ENCODE peak calls at places on chromosomes 6 and 20, in seven cellular contexts. H, T, B, X, D, R and N are unnamed samples.

GRCh38 chr20:47303736-47304135 is 52.8 kb downstream of the ZMYND8 start:
- DNase-seq in H (no peak), T (no peak), B (no peak), X (no peak), D (no peak), R (no peak), N (no peak)

GRCh38 chr20:19308151-19308550 is 95.7 kb downstream of the SLC24A3 start:
- DNase-seq in H (no peak), T (no peak), B (no peak), X (no peak), D (no peak), R (no peak), N (no peak)

GRCh38 chr6:157689875-157690274 is 133.2 kb upstream of the SNX9 start:
- DNase-seq in H (no peak), T (no peak), B (no peak), X (no peak), D (no peak), R (no peak), N (no peak)

GRCh38 chr6:28215425-28215824 is 9.7 kb upstream of the ZSCAN9 start:
- DNase-seq in H (no peak), T (no peak), B (no peak), X (peak), D (no peak), R (no peak), N (peak)

GRCh38 chr6:56958481-56958880 is 3.6 kb downstream of the BEND6 start:
- DNase-seq in H (no peak), T (peak), B (no peak), X (no peak), D (no peak), R (no peak), N (no peak)

GRCh38 chr6:118660218-118660569 is 8.8 kb upstream of the CEP85L start:
- DNase-seq in H (no peak), T (no peak), B (no peak), X (peak), D (peak), R (no peak), N (no peak)

GRCh38 chr6:95649451-95649850 is 72.1 kb downstream of the MANEA start:
- DNase-seq in H (no peak), T (no peak), B (no peak), X (no peak), D (no peak), R (no peak), N (no peak)

GRCh38 chr6:47306887-47307286 is 2.8 kb downstream of the TNFRSF21 start:
- DNase-seq in H (no peak), T (peak), B (no peak), X (peak), D (no peak), R (no peak), N (peak)

GRCh38 chr6:13615802-13616140 is 636 bp downstream of the NOL7 start:
- DNase-seq in H (peak), T (peak), B (peak), X (peak), D (peak), R (no peak), N (peak)

GRCh38 chr20:59010995-59011873 is 4.2 kb upstream of the CTSZ start:
- DNase-seq in H (no peak), T (peak), B (no peak), X (peak), D (no peak), R (peak), N (peak)

GRCh38 chr20:43583982-43584432 is 6.7 kb upstream of the IFT52 start:
- DNase-seq in H (peak), T (peak), B (peak), X (peak), D (no peak), R (peak), N (peak)

GRCh38 chr20:61066541-61066940 is 185.5 kb upstream of the CDH4 start:
- DNase-seq in H (no peak), T (no peak), B (no peak), X (no peak), D (no peak), R (no peak), N (no peak)

GRCh38 chr6:46876126-46876525 is 45.6 kb downstream of the ADGRF5 start:
- DNase-seq in H (no peak), T (peak), B (no peak), X (peak), D (no peak), R (peak), N (peak)

GRCh38 chr6:121666809-121667208 is 231.4 kb downstream of the GJA1 start:
- DNase-seq in H (no peak), T (peak), B (no peak), X (peak), D (no peak), R (peak), N (peak)

GRCh38 chr6:145875496-145876244 is 61.1 kb upstream of the FBXO30 start:
- DNase-seq in H (no peak), T (peak), B (no peak), X (peak), D (no peak), R (no peak), N (no peak)

GRCh38 chr20:63652192-63652980 is 838 bp downstream of the STMN3 start:
- DNase-seq in H (peak), T (peak), B (no peak), X (peak), D (no peak), R (no peak), N (no peak)

GRCh38 chr6:41697902-41698349 is 37.5 kb downstream of the TFEB start:
- DNase-seq in H (no peak), T (peak), B (no peak), X (peak), D (no peak), R (no peak), N (no peak)

GRCh38 chr20:38429301-38429700 is 5.8 kb downstream of the SNHG17 start:
- DNase-seq in H (no peak), T (no peak), B (no peak), X (no peak), D (no peak), R (no peak), N (no peak)

GRCh38 chr20:19552144-19552895 is 205.7 kb upstream of the RIN2 start:
- DNase-seq in H (no peak), T (no peak), B (no peak), X (peak), D (no peak), R (no peak), N (peak)

GRCh38 chr6:100463685-100464161 is 998 bp downstream of the SIM1 start:
- DNase-seq in H (no peak), T (no peak), B (no peak), X (no peak), D (no peak), R (no peak), N (no peak)

GRCh38 chr20:2798814-2799213 is 1.6 kb downstream of the CPXM1 start:
- DNase-seq in H (no peak), T (peak), B (no peak), X (no peak), D (no peak), R (no peak), N (no peak)

GRCh38 chr6:4563877-4564276 is 212.3 kb upstream of the CDYL start:
- DNase-seq in H (no peak), T (no peak), B (no peak), X (no peak), D (no peak), R (no peak), N (no peak)

GRCh38 chr6:2448826-2449571 is 203.6 kb upstream of the GMDS start:
- DNase-seq in H (no peak), T (peak), B (no peak), X (peak), D (no peak), R (peak), N (peak)

GRCh38 chr20:48739395-48740268 is 88.2 kb downstream of the PREX1 start:
- DNase-seq in H (no peak), T (no peak), B (no peak), X (no peak), D (no peak), R (no peak), N (no peak)

GRCh38 chr6:109767961-109768360 is 76.9 kb downstream of the FIG4 start:
- DNase-seq in H (no peak), T (peak), B (no peak), X (peak), D (no peak), R (no peak), N (no peak)

GRCh38 chr6:31791324-31792089 is 4.0 kb downstream of the VARS1 start:
- DNase-seq in H (no peak), T (peak), B (no peak), X (peak), D (no peak), R (no peak), N (peak)
- H3K4me3 ChIP-seq in H (no peak), T (no peak), B (no peak), X (no peak), D (no peak), R (no peak), N (no peak)

GRCh38 chr20:25546048-25546447 is 39.3 kb downstream of the NINL start:
- DNase-seq in H (no peak), T (no peak), B (no peak), X (no peak), D (no peak), R (no peak), N (peak)

GRCh38 chr20:25543068-25543467 is 42.3 kb downstream of the NINL start:
- DNase-seq in H (no peak), T (peak), B (no peak), X (peak), D (no peak), R (no peak), N (peak)

GRCh38 chr20:25544760-25545159 is 40.6 kb downstream of the NINL start:
- DNase-seq in H (no peak), T (peak), B (no peak), X (no peak), D (no peak), R (no peak), N (no peak)

GRCh38 chr20:25545171-25545570 is 40.2 kb downstream of the NINL start:
- DNase-seq in H (no peak), T (no peak), B (no peak), X (no peak), D (no peak), R (no peak), N (no peak)

DNA sequence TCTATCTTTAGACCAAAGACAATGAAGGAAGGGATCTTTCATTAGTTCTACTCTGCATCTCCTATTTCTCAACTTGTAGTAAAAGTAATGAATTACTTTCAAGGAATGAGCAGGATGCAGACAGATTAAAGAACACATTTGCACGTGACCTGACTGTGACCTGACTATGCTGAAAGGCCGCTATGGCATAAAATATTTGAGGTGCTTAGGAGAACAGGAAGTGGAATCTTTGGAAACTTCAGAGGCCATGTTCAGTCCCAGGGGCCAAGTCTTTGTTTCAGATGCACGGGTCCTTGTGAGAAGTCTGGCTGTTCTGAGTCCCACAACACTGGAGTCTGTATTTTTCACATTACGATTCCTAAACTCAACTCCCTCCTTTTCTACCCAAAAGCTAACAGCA is 41.0 kb downstream of the NINL start:
- DNase-seq in H (no peak), T (peak), B (no peak), X (peak), D (no peak), R (no peak), N (no peak)
- TF ChIP-seq CTCF in H (no peak), T (no peak), B (no peak), X (no peak), D (no peak), R (no peak), N (no peak)

GRCh38 chr6:142854589-142855488 is 90.1 kb downstream of the HIVEP2 start:
- DNase-seq in H (no peak), T (no peak), B (no peak), X (no peak), D (no peak), R (no peak), N (no peak)
- H3K4me3 ChIP-seq in H (no peak), T (no peak), B (no peak), X (no peak), D (no peak), R (no peak), N (no peak)

DNA sequence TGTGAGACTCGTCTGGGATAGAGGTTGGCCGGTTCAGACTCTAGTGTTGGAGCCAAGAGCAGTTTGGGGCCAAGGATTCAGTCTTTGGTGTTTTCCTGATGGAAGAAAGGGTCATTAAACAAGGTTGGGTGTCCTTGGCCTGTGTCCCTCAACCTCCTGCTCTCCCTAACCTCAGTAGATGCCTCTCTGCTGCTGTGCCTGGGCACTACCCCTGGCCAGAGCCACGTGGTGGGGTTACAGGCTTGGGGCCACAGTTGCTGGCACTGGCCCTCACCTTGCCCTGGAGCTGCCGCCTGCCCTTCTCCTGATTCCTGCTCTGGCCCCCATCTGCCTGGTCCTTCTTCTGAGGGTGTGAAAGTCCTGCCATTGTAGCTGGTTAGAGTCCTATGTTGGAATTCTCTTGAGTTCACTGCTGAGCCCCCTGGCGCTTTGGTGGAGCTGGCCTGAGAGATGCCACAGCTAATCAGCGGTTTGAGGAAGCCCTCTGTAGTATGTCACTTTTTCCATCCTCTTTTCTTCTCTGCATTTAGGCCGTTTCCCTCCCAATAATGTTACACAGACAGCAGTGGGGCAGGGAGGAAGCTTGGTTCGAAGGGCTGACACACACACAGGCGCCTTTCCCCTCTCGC is 7.0 kb downstream of the PTK7 start:
- DNase-seq in H (no peak), T (no peak), B (no peak), X (no peak), D (no peak), R (no peak), N (no peak)
- TF ChIP-seq CTCF in H (no peak), T (no peak), B (no peak), X (no peak), D (no peak), R (no peak), N (no peak)

DNA sequence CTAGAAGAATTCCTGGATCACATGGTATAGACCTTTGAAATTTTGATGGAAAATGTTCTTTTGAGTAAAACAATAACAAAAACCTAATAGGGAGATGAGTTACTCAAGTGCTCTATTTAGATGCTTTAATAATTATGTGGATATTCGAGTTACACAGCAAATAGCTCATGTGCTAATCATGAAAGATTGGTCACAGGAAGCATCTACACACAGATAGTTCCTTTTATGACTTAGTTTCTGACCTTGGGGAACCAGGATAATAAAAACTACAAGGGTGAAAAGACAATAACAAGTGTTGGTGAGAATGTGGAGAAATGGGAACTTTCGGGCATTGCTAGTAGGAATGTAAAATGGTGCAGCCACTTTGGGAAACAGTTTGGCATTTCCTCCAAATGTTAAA is 19.7 kb downstream of the UBE2V1 start:
- DNase-seq in H (no peak), T (no peak), B (no peak), X (no peak), D (no peak), R (no peak), N (peak)
- H3K4me3 ChIP-seq in H (no peak), T (no peak), B (no peak), X (no peak), D (no peak), R (no peak), N (no peak)

DNA sequence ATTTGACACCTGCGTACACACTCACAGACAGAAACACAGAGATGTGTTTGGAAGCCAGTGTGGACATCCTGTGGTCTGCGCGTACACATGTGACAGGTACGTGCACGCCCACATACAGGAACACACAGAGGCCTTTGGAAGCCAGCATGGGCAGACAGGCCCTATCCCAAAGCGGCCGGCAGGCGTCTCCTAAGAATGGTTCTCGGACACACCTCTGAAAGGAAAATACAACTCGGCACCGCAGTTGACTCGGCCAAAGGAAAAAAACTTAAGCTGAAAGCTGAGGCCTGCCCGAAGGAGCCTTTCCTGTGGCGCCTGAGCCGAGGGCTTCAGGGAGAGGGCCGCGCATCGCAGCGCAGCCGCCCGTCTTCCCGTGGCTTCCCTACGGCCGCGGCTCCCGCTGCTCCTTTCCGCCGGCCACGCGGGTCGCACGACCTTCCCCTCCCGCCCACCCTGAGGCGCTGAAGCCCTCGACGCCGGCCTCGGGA is 1.4 kb upstream of the CEP43 start:
- DNase-seq in H (peak), T (peak), B (peak), X (peak), D (no peak), R (peak), N (peak)
- TF ChIP-seq CTCF in H (no peak), T (peak), B (no peak), X (peak), D (no peak), R (peak), N (peak)

DNA sequence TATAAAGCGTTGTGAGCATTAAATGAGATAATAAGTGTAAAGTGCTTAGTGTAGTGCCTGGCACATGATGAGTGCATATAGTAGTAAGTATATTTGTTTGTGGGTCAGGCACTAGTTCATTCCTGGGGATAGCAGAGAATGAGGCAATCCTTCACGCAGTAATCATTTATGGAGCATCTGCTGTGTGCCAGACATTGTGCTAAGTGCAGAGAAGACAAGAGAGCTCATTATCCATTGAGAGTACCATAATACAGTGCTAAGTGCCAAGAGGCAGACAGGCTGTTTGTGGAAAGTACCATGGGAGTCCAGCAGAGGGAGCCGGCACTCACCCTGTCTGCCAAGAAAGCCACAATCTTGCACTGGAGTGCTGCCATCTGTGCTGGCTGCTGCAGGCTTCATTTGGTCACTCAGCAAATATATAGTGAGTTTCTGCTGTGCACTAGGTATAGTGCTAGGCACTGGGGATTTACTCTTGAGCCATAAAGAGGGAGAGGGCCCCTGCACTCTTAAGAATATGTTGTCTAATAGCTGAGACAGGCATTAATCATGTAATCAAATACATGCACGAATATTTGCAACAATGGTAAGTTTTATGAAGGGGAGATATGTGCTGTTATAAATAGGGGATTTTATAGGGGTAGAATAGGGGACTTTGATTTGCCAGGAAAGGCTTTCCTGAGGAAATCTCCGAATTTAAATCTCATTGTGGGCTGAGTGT is 12.9 kb upstream of the MROH8 start:
- DNase-seq in H (peak), T (peak), B (peak), X (peak), D (peak), R (peak), N (peak)
- H3K4me3 ChIP-seq in H (peak), T (no peak), B (no peak), X (no peak), D (no peak), R (no peak), N (no peak)

GRCh38 chr20:17593902-17594301 is 24.0 kb downstream of the DSTN start:
- DNase-seq in H (no peak), T (no peak), B (no peak), X (no peak), D (no peak), R (no peak), N (no peak)

GRCh38 chr20:17587831-17588230 is 18.0 kb downstream of the DSTN start:
- DNase-seq in H (no peak), T (no peak), B (no peak), X (no peak), D (no peak), R (no peak), N (no peak)

GRCh38 chr20:17587148-17587547 is 17.3 kb downstream of the DSTN start:
- DNase-seq in H (no peak), T (no peak), B (no peak), X (no peak), D (no peak), R (no peak), N (no peak)

GRCh38 chr20:17589161-17589834 is 19.4 kb downstream of the DSTN start:
- DNase-seq in H (no peak), T (peak), B (no peak), X (no peak), D (no peak), R (no peak), N (no peak)

GRCh38 chr20:17590245-17590644 is 20.4 kb downstream of the DSTN start:
- DNase-seq in H (no peak), T (peak), B (no peak), X (no peak), D (no peak), R (no peak), N (no peak)
- TF ChIP-seq CTCF in H (no peak), T (no peak), B (no peak), X (no peak), D (no peak), R (no peak), N (no peak)

DNA sequence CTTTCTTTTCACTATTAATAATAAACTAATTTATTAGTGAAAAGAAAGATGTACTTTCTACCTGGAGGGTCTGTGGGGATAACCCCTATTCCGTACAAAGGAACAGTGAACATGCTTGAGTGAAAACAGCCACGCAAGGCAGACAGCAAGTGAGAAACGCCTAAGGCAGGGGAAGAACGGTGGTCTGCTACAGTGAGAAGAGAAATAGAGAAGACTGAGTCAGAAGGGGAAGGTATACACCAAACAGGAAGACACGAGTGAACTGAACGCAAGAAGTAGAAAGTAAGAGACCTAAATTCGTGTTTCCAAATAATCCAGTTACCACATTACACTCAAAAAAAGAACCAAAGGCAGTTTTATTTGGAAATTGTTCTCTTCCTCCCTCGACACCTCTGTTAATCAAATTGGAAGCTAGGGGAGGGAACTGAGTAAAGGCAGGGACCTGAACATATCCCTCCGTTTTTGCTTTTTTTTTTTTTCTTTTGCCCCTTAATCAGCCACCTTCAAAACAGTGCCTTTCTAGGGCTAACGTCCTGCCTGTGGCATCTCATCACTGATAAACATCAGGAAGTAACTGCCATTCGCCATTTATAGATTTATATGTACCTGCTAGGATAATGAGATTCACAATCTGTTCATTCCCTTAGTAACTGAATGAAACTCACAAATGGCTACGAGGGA is 48.9 kb downstream of the ATXN1 start:
- DNase-seq in H (no peak), T (peak), B (no peak), X (peak), D (no peak), R (no peak), N (no peak)
- H3K4me3 ChIP-seq in H (peak), T (peak), B (peak), X (peak), D (no peak), R (peak), N (no peak)